ENCODE peak calls at places on chromosomes 6 and 20, in eight cellular contexts. U, A, W, T, P, R, G and M are unnamed samples.

GRCh38 chr6:115602471-115602870 is 458.2 kb downstream of the FRK start:
- DNase-seq in G (no peak), T (no peak), W (no peak), R (no peak), P (no peak), A (no peak), U (no peak), M (no peak)

GRCh38 chr6:107666084-107666981 is 157.8 kb downstream of the SCML4 start:
- DNase-seq in U (no peak), R (no peak), T (no peak), P (no peak), W (no peak), G (no peak), A (peak; percentile 87), M (no peak)

GRCh38 chr6:33847867-33848266 is 44.1 kb upstream of the MLN start:
- DNase-seq in W (no peak), G (no peak), R (no peak), T (no peak), A (no peak), U (no peak), P (no peak), M (no peak)

GRCh38 chr6:154450498-154450897 is 60.0 kb downstream of the CNKSR3 start:
- DNase-seq in U (no peak), P (no peak), A (no peak), G (no peak), T (no peak), R (no peak), W (no peak), M (no peak)

GRCh38 chr20:36969050-36969449 is 17.5 kb upstream of the SAMHD1 start:
- DNase-seq in T (no peak), G (no peak), U (no peak), W (no peak), A (no peak), R (no peak), P (no peak), M (no peak)

GRCh38 chr6:33815854-33816253 is 12.1 kb upstream of the MLN start:
- DNase-seq in R (peak; percentile 24), W (no peak), A (no peak), P (no peak), U (no peak), T (no peak), G (no peak), M (no peak)

GRCh38 chr6:132199343-132199742 is 201.9 kb downstream of the MOXD1 start:
- DNase-seq in W (no peak), P (no peak), G (no peak), A (peak; percentile 90), U (no peak), T (no peak), R (peak; percentile 32), M (no peak)

GRCh38 chr20:47249913-47250312 is 106.6 kb downstream of the ZMYND8 start:
- DNase-seq in P (no peak), U (no peak), R (no peak), A (no peak), G (no peak), W (no peak), T (no peak), M (no peak)

GRCh38 chr6:139172567-139172966 is 37.7 kb downstream of the HECA start:
- DNase-seq in W (no peak), U (no peak), P (no peak), T (no peak), A (no peak), G (no peak), R (no peak), M (no peak)

GRCh38 chr6:28589952-28590340 is 64.3 kb downstream of the GPX5 start:
- DNase-seq in G (peak; percentile 24), P (no peak), R (no peak), T (no peak), U (no peak), A (no peak), W (no peak), M (no peak)

GRCh38 chr6:4929319-4929718 is 74.5 kb downstream of the RPP40 start:
- DNase-seq in A (no peak), G (no peak), W (no peak), P (no peak), U (no peak), R (no peak), T (no peak), M (no peak)

GRCh38 chr6:136085370-136086115 is 164.6 kb downstream of the MTFR2 start:
- DNase-seq in U (no peak), T (no peak), W (no peak), R (no peak), A (peak; percentile 72), G (no peak), P (no peak), M (no peak)

GRCh38 chr6:38052035-38052434 is 232.5 kb downstream of the ZFAND3 start:
- DNase-seq in A (no peak), W (no peak), U (no peak), T (no peak), R (no peak), G (no peak), P (no peak), M (no peak)

GRCh38 chr20:32966881-32967781 is 37.1 kb downstream of the SUN5 start:
- DNase-seq in G (no peak), R (no peak), A (no peak), T (no peak), W (peak; percentile 41), P (no peak), U (peak; percentile 25), M (peak; percentile 10)

GRCh38 chr6:139648430-139649000 is 274.1 kb upstream of the CITED2 start:
- DNase-seq in W (no peak), A (no peak), P (no peak), G (peak; percentile 29), R (no peak), T (no peak), U (no peak), M (no peak)

DNA sequence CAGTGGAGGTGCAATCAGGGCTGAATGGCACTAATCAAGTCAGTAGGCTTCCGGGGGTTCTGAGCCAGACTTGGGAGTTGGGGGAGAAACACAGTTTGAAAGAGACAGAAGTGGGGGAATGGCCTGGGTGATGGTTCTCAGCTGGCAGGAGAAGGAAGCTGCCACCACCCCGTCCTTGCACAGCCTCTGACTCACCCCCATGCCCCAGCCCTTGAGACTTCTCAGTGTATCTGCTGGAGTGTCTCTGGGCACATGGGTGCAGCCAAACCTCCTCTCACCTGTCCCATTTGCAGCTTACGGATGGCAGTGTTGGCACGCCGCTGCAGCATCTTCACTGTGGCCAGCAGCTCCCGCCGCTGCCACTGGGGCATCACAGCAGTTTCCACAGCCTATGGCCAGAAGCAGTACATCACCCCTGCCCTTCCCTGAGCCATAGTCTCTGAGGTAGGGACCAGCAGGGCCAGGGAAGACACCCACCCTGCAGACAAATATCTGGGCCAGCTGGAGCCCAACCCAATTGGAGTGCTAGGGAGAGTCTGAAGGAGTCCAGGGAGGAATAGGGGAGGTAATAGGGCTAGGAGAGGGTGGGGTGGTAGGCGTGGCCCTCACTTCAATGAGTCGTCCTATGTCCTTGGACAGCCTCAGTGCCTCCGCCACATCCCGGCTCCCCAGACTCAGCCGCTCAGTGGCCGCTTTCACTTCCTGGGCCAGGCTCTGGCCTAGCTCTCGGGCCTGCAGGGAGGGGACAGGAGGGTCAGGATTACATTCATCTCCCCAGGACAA is 11.2 kb downstream of the AARS2 start:
- DNase-seq in R (no peak), G (no peak), P (peak; percentile 74), U (no peak), A (no peak), W (no peak), T (no peak), M (no peak)
- H3K36me3 ChIP-seq in R (peaks cover 45% of the 10 kb centered on the region), G (peaks cover 31% of the 10 kb centered on the region), P (no peaks in the 10 kb centered on the region), U (peaks cover 71% of the 10 kb centered on the region), A (peaks cover 58% of the 10 kb centered on the region), W (peaks cover 31% of the 10 kb centered on the region), T (no peaks in the 10 kb centered on the region), M (no peaks in the 10 kb centered on the region)

GRCh38 chr6:112113371-112113770 is 26.0 kb downstream of the FAM229B start:
- DNase-seq in P (no peak), W (no peak), R (no peak), G (no peak), A (peak; percentile 20), U (no peak), T (no peak), M (no peak)
- TF ChIP-seq POLR2A in P (no peak), W (no peak), R (no peak), G (no peak), A (no peak), U (no peak), T (no peak), M (no peak)

GRCh38 chr6:149769676-149770075 is 20.1 kb downstream of the PCMT1 start:
- DNase-seq in G (no peak), W (no peak), A (no peak), T (no peak), U (no peak), R (no peak), P (no peak), M (no peak)

GRCh38 chr6:149771925-149772324 is 22.4 kb downstream of the PCMT1 start:
- DNase-seq in T (no peak), G (no peak), P (no peak), R (no peak), U (no peak), A (no peak), W (no peak), M (no peak)

GRCh38 chr6:149766156-149766768 is 16.7 kb downstream of the PCMT1 start:
- DNase-seq in G (no peak), U (peak; percentile 48), T (no peak), R (peak; percentile 82), W (no peak), A (peak; percentile 61), P (peak; percentile 58), M (peak; percentile 42)

DNA sequence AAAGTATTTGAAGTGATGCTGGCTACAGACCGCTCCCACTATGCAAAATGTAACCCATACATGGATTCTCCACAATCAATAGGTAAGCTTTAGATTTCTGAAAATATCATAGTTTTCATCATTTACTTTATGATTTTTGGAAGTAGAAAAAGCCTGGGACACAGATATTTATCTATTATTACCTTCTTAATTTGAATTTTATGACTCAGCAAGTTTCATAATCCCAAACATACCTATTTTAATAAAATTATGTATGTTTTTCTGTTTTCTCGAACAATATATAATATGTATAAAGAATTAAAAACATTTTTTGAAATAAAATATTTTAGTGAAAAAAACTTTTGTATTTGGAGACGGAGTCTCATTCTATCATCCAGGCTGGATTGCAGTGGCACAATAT is 21.6 kb downstream of the PCMT1 start:
- DNase-seq in P (no peak), R (no peak), G (no peak), A (no peak), T (no peak), W (no peak), U (no peak), M (no peak)
- H3K36me3 ChIP-seq in P (no peaks in the 10 kb centered on the region), R (no peaks in the 10 kb centered on the region), G (peaks cover 4% of the 10 kb centered on the region), A (peaks cover 19% of the 10 kb centered on the region), T (peaks cover 2% of the 10 kb centered on the region), W (no peaks in the 10 kb centered on the region), U (peaks cover 66% of the 10 kb centered on the region), M (no peaks in the 10 kb centered on the region)

DNA sequence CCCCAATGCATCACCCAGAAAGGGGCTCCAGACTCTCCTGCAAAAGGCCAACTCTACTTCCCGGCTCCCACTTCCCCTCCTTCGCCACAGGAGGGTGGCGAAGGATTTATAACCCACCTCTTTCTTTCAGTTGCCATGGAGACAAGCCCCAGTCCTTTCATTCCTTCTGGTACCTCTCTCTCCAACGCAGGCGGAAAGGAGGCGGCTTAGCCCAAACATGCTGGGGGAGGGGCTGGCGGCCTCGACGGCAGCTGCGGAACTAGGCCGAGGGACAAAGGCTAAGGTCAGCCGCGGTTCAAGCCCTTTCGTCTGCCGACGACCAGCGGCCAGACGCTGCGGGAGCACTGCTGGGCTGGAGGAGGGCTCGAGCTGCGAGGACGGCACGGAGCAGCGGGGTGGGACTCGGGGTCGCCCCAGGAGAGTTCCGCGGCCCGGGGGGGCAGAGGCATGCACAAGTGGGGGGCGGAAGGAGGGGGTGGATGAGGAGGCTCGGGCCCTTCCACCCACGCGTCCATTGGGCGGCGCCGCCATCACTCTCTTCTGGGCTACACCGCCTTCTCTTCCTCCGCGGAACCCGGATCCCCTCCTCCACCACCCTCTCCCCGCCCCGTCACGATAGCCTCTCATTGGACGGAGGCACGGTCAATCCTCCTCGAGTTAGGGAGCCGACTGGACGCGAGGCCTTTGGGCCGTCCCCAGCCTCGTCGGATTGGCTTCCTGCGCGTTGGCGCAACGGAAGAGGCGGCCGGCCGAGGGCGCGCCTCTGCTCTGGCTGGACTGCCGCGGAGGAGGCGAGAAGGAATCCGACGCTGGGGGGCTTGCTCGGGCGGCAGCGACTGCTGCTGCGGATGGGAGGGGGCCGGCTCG is at the start of gene PANK2:
- DNase-seq in P (peak; percentile 100), W (peak; percentile 98), T (peak; percentile 99), G (peak; percentile 100), R (peak; percentile 99), A (peak; percentile 98), U (peak; percentile 99), M (peak; percentile 99)
- TF ChIP-seq POLR2A in P (peak; percentile 87), W (peak; percentile 90), T (peak; percentile 95), G (peak; percentile 45), R (peak; percentile 92), A (peak; percentile 93), U (no peak), M (peak; percentile 66)